ENCODE peak calls at places on chromosomes 6 and 20, in seven cellular contexts. Q is CD8-positive, alpha-beta T cell; S is astrocyte of the spinal cord; M is GM12865; T is coronary artery; L is suprapubic skin; J is AG09309. D is an unnamed sample.

GRCh38 chr6:31462964-31463940 is 34.7 kb upstream of the MICB start:
- DNase-seq in Q (peak), S (peak), M (peak), T (peak), L (peak), J (no peak), D (peak)

GRCh38 chr6:31178143-31179041 is 7.9 kb upstream of the POU5F1 start:
- DNase-seq in Q (no peak), S (no peak), M (peak), T (no peak), L (no peak), J (no peak), D (no peak)

GRCh38 chr6:37077459-37078296 is 72.2 kb downstream of the FGD2 start:
- DNase-seq in Q (no peak), S (peak), M (no peak), T (peak), L (peak), J (peak), D (peak)

GRCh38 chr20:45339084-45339483 is 9.1 kb downstream of the SDC4 start:
- DNase-seq in Q (no peak), S (no peak), M (no peak), T (no peak), L (no peak), J (no peak), D (no peak)

GRCh38 chr6:69729870-69730449 is 66.8 kb downstream of the LMBRD1 start:
- DNase-seq in Q (no peak), S (peak), M (no peak), T (no peak), L (no peak), J (peak), D (peak)

GRCh38 chr6:109999740-110000139 is 21.6 kb downstream of the GPR6 start:
- DNase-seq in Q (no peak), S (no peak), M (no peak), T (no peak), L (no peak), J (no peak), D (no peak)

GRCh38 chr6:109239918-109240321 is 142.3 kb downstream of the CD164 start:
- DNase-seq in Q (no peak), S (no peak), M (no peak), T (no peak), L (no peak), J (no peak), D (no peak)

GRCh38 chr6:138403801-138404665 is at the start of gene HEBP2:
- DNase-seq in Q (peak), S (peak), M (peak), T (peak), L (peak), J (peak), D (peak)

GRCh38 chr6:140921366-140922226 is 1211.1 kb upstream of the GJE1 start:
- DNase-seq in Q (no peak), S (peak), M (peak), T (no peak), L (no peak), J (peak), D (peak)

GRCh38 chr6:82017773-82018172 is 229.8 kb downstream of the IBTK start:
- DNase-seq in Q (no peak), S (no peak), M (no peak), T (no peak), L (no peak), J (no peak), D (no peak)

GRCh38 chr20:50487397-50487796 is 22.8 kb upstream of the PTPN1 start:
- DNase-seq in Q (no peak), S (no peak), M (peak), T (no peak), L (no peak), J (no peak), D (no peak)

GRCh38 chr6:54717849-54718455 is 128.6 kb upstream of the FAM83B start:
- DNase-seq in Q (no peak), S (peak), M (peak), T (no peak), L (no peak), J (no peak), D (peak)

GRCh38 chr6:138507977-138508675 is 8.8 kb upstream of the NHSL1 start:
- DNase-seq in Q (no peak), S (no peak), M (no peak), T (no peak), L (no peak), J (no peak), D (no peak)

GRCh38 chr6:164419099-164419498 is 890.3 kb downstream of the C6orf118 start:
- DNase-seq in Q (no peak), S (no peak), M (no peak), T (no peak), L (no peak), J (no peak), D (no peak)

GRCh38 chr6:97150932-97151331 is 132.1 kb downstream of the MMS22L start:
- DNase-seq in Q (no peak), S (no peak), M (no peak), T (no peak), L (no peak), J (no peak), D (no peak)

GRCh38 chr20:20085071-20085470 is 32.7 kb downstream of the CFAP61 start:
- DNase-seq in Q (no peak), S (no peak), M (no peak), T (no peak), L (no peak), J (no peak), D (no peak)

GRCh38 chr20:34220581-34220980 is 20.6 kb upstream of the ASIP start:
- DNase-seq in Q (no peak), S (peak), M (no peak), T (no peak), L (no peak), J (peak), D (peak)

GRCh38 chr20:62788607-62789006 is 7.7 kb upstream of the MRGBP start:
- DNase-seq in Q (no peak), S (no peak), M (no peak), T (no peak), L (no peak), J (no peak), D (no peak)

GRCh38 chr6:113971786-113972185 is 838 bp upstream of the HDAC2 start:
- DNase-seq in Q (no peak), S (peak), M (peak), T (no peak), L (no peak), J (no peak), D (no peak)
- H3K4me3 ChIP-seq in Q (no peak), S (peak), M (peak), T (peak), L (peak), J (peak), D (peak)

GRCh38 chr20:2421247-2421646 is 40.5 kb downstream of the TGM6 start:
- DNase-seq in Q (no peak), S (no peak), M (no peak), T (no peak), L (no peak), J (no peak), D (no peak)
- TF ChIP-seq CTCF in Q (no peak), S (no peak), M (no peak), T (no peak), L (no peak), J (peak), D (peak)

DNA sequence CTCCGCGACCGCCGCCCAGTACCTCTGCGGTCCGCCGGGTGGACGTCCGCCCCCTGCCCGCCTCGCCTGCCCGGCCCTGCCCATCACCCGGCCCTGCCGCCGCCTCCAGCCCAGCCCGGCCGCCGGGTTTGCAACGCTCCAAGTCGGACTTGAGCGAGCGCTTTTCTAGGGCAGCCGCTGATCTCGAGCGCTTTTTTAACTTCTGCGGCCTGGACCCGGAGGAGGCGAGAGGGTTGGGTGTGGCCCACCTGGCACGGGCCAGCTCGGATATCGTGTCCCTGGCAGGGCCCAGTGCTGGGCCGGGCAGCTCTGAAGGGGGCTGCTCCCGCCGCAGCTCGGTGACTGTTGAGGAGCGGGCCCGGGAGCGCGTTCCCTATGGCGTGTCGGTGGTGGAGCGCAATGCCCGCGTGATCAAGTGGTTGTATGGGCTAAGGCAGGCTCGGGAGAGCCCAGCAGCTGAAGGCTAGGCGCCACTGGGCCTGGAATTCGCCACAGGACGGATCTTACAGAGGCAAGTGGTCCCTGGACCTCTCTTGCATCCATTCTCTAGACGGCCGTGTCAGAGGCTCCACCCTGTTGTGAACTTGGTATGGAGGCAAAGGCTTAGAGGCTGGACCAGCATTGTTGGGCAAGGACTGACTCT is 11.8 kb downstream of the FAM110A start:
- DNase-seq in Q (no peak), S (no peak), M (no peak), T (no peak), L (no peak), J (no peak), D (no peak)
- H3K4me3 ChIP-seq in Q (peak), S (no peak), M (no peak), T (peak), L (peak), J (no peak), D (no peak)

GRCh38 chr6:14464716-14465115 is 347.1 kb downstream of the CD83 start:
- DNase-seq in Q (no peak), S (no peak), M (no peak), T (no peak), L (no peak), J (no peak), D (no peak)

GRCh38 chr6:14463110-14463509 is 345.5 kb downstream of the CD83 start:
- DNase-seq in Q (no peak), S (no peak), M (no peak), T (no peak), L (no peak), J (no peak), D (no peak)

GRCh38 chr6:14466278-14466677 is 348.7 kb downstream of the CD83 start:
- DNase-seq in Q (no peak), S (no peak), M (no peak), T (no peak), L (no peak), J (peak), D (peak)

GRCh38 chr6:14462135-14462905 is 344.7 kb downstream of the CD83 start:
- DNase-seq in Q (no peak), S (no peak), M (no peak), T (no peak), L (no peak), J (no peak), D (no peak)

DNA sequence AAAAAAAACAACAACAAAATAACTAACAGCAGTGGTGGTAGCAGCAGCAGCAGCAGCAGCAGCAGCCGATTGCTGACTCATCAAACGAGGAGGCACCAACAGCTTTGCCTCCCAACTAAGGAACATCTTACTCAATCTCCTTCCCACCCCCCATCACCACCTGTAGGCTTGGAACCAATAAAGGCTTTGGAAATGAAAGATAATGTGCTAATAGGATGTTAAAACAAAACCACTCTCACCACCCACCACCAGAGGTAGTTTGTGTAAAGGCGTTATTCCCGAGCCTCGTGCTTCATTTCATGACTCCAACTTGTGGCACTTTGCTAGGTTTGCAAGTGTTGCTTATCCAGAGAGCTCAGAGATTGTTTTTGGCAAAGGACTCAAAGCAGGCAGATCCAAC is 346.5 kb downstream of the CD83 start:
- DNase-seq in Q (no peak), S (peak), M (no peak), T (no peak), L (no peak), J (no peak), D (peak)
- TF ChIP-seq CTCF in Q (no peak), S (peak), M (no peak), T (no peak), L (no peak), J (no peak), D (peak)

GRCh38 chr6:99427988-99428387 is 2.9 kb upstream of the PNISR start:
- DNase-seq in Q (no peak), S (no peak), M (no peak), T (no peak), L (no peak), J (no peak), D (no peak)
- H3K4me3 ChIP-seq in Q (no peak), S (no peak), M (no peak), T (no peak), L (no peak), J (no peak), D (no peak)

GRCh38 chr6:48883116-48883515 is 579.9 kb downstream of the MMUT start:
- DNase-seq in Q (no peak), S (no peak), M (peak), T (no peak), L (no peak), J (no peak), D (no peak)

GRCh38 chr6:48881551-48881950 is 581.5 kb downstream of the MMUT start:
- DNase-seq in Q (no peak), S (no peak), M (no peak), T (no peak), L (no peak), J (no peak), D (peak)
- TF ChIP-seq CTCF in Q (no peak), S (no peak), M (no peak), T (no peak), L (no peak), J (no peak), D (no peak)

DNA sequence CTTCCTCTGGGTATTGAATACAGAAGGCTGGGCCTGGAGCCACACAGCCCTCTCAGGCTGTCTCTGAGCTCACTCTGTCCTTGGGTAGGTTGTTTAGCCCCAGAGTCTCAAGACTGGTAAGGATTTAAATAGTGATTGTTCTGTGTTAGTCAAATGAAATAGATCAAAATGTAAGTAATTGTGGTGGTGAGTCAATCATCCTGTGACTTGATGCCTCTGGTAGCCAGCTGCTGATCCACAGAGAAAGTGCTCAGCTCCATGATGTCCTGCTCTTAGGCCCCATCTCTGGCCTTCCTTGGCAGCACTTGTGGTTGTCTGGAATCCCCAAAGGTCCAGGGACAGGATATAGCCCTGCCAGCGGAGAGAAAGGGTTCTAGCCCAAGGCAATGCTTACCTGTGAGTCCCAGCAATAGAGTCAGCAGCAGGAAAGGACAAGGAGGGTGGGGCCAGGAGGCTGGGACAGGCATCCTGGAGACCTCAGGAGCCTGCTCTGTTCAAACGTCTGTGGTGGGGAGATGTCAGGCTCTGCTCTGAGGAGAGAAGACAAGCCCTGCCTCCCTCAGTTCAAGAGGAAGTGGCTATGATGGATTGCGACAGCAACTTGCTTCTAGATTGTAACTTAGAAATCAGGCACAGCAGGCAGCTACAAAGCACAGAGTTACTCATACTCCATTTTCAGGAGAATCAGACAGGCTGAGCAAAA is 30.8 kb upstream of the SIRPD start:
- DNase-seq in Q (no peak), S (no peak), M (no peak), T (no peak), L (no peak), J (no peak), D (peak)
- H3K4me3 ChIP-seq in Q (no peak), S (no peak), M (no peak), T (no peak), L (no peak), J (no peak), D (no peak)

GRCh38 chr6:161722394-161722793 is 448.5 kb upstream of the AGPAT4 start:
- DNase-seq in Q (no peak), S (no peak), M (no peak), T (no peak), L (no peak), J (no peak), D (no peak)

GRCh38 chr6:161721511-161721910 is 447.6 kb upstream of the AGPAT4 start:
- DNase-seq in Q (no peak), S (no peak), M (no peak), T (no peak), L (no peak), J (no peak), D (no peak)

GRCh38 chr6:161727063-161727462 is 453.2 kb upstream of the AGPAT4 start:
- DNase-seq in Q (no peak), S (no peak), M (no peak), T (no peak), L (no peak), J (no peak), D (no peak)
- TF ChIP-seq CTCF in Q (no peak), S (no peak), M (no peak), T (no peak), L (no peak), J (no peak), D (no peak)

DNA sequence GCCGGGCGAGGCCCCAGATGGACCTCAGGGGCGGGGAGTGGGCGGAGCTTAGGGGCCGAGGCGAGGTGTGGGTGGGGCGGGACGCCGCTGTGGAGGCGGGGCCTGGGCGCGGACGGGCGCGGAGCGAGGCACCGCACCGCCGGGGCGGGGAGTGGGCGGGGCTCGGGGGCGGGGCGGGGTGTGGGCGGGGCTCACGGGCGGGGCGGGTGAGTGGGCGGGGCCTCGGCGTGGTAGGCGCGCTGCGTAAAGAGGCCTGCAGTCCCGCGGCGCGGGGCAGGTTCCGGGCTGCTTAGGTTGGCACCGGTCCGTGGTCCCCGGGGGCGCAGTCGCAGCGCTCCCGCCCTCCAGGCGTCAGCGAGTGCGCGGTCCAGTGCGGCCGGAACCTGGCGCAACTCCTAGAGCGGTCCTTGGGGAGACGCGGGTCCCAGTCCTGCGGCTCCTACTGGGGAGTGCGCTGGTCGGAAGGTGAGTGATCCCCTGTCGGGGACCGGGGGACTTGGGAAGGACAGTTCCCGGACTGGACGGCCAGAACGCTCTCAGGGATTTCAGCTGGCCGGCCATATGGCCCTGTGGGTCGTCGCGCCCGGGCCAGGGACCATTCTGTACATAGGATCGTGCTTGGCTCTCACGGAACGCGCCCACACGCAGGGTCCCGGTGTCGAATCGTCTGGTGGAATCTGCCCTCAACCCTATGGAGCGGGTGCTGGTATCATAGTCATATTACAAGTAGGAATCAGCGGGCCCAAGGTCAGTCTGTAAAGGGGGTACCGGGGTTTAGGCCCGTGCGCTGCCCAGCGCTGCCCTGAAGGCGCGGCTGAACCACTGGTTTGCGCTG is at the start of gene NQO2:
- DNase-seq in Q (peak), S (peak), M (peak), T (peak), L (peak), J (no peak), D (peak)
- H3K4me3 ChIP-seq in Q (peak), S (peak), M (peak), T (peak), L (peak), J (peak), D (peak)

GRCh38 chr6:134826889-134827737 is 122.8 kb downstream of the ALDH8A1 start:
- DNase-seq in Q (no peak), S (peak), M (peak), T (peak), L (peak), J (peak), D (peak)
- TF ChIP-seq CTCF in Q (no peak), S (no peak), M (no peak), T (no peak), L (no peak), J (peak), D (peak)

D was measured in AG10803.